ENCODE peak calls at places on chromosomes 4 and X, in nine cellular contexts. One of them, this sample, is unnamed.
A peak's percentile ranks its signal among the peaks of the same experiment; 100 is the strongest.

GRCh38 chr4:25477251-25477650 is 100.2 kb downstream of the ANAPC4 start:
- DNase-seq in sciatic nerve: no peak
- DNase-seq in T follicular helper cell: no peak
- DNase-seq in uterus: no peak
- DNase-seq in GM13977: no peak
- DNase-seq in transverse colon: no peak
- DNase-seq in Calu3: no peak
- DNase-seq in GM03348: no peak
- DNase-seq in H4: no peak
- DNase-seq in this sample: no peak

GRCh38 chrX:39772057-39772832 is 325.5 kb downstream of the BCOR start:
- DNase-seq in sciatic nerve: no peak
- DNase-seq in T follicular helper cell: peak; percentile 33
- DNase-seq in uterus: no peak
- DNase-seq in GM13977: peak; percentile 24
- DNase-seq in transverse colon: no peak
- DNase-seq in Calu3: peak; percentile 47
- DNase-seq in GM03348: no peak
- DNase-seq in H4: no peak
- DNase-seq in this sample: peak; percentile 33

GRCh38 chrX:13983734-13984133 is 46.0 kb downstream of the GEMIN8 start:
- DNase-seq in sciatic nerve: no peak
- DNase-seq in T follicular helper cell: no peak
- DNase-seq in uterus: no peak
- DNase-seq in GM13977: no peak
- DNase-seq in transverse colon: no peak
- DNase-seq in Calu3: no peak
- DNase-seq in GM03348: no peak
- DNase-seq in H4: no peak
- DNase-seq in this sample: no peak

GRCh38 chr4:53196195-53196641 is 169.6 kb downstream of the SCFD2 start:
- DNase-seq in sciatic nerve: no peak
- DNase-seq in T follicular helper cell: no peak
- DNase-seq in uterus: no peak
- DNase-seq in GM13977: no peak
- DNase-seq in transverse colon: no peak
- DNase-seq in Calu3: no peak
- DNase-seq in GM03348: no peak
- DNase-seq in H4: no peak
- DNase-seq in this sample: no peak

GRCh38 chrX:40085714-40086113 is 12.0 kb downstream of the BCOR start:
- DNase-seq in sciatic nerve: no peak
- DNase-seq in T follicular helper cell: no peak
- DNase-seq in uterus: no peak
- DNase-seq in GM13977: no peak
- DNase-seq in transverse colon: no peak
- DNase-seq in Calu3: no peak
- DNase-seq in GM03348: no peak
- DNase-seq in H4: no peak
- DNase-seq in this sample: no peak

GRCh38 chr4:99655315-99656081 is 2.1 kb downstream of the C4orf54 start:
- DNase-seq in sciatic nerve: no peak
- DNase-seq in T follicular helper cell: no peak
- DNase-seq in uterus: no peak
- DNase-seq in GM13977: no peak
- DNase-seq in transverse colon: no peak
- DNase-seq in Calu3: peak; percentile 33
- DNase-seq in GM03348: no peak
- DNase-seq in H4: peak; percentile 74
- DNase-seq in this sample: no peak

GRCh38 chr4:156290811-156291210 is 337.1 kb upstream of the CTSO start:
- DNase-seq in sciatic nerve: no peak
- DNase-seq in T follicular helper cell: no peak
- DNase-seq in uterus: no peak
- DNase-seq in GM13977: no peak
- DNase-seq in transverse colon: no peak
- DNase-seq in Calu3: no peak
- DNase-seq in GM03348: peak; percentile 16
- DNase-seq in H4: no peak
- DNase-seq in this sample: no peak

GRCh38 chr4:71186566-71187398 is 152.0 kb upstream of the SLC4A4 start:
- DNase-seq in sciatic nerve: peak; percentile 64
- DNase-seq in T follicular helper cell: no peak
- DNase-seq in uterus: peak; percentile 26
- DNase-seq in GM13977: peak; percentile 77
- DNase-seq in transverse colon: peak; percentile 74
- DNase-seq in Calu3: peak; percentile 70
- DNase-seq in GM03348: peak; percentile 94
- DNase-seq in H4: peak; percentile 16
- DNase-seq in this sample: peak; percentile 2

GRCh38 chrX:154372612-154373022 is 1.8 kb downstream of the FLNA start:
- DNase-seq in sciatic nerve: no peak
- DNase-seq in T follicular helper cell: no peak
- DNase-seq in uterus: peak; percentile 51
- DNase-seq in GM13977: peak; percentile 58
- DNase-seq in transverse colon: no peak
- DNase-seq in Calu3: peak; percentile 82
- DNase-seq in GM03348: no peak
- DNase-seq in H4: no peak
- DNase-seq in this sample: no peak

GRCh38 chr4:21290562-21290961 is 590.3 kb downstream of the PACRGL start:
- DNase-seq in sciatic nerve: no peak
- DNase-seq in T follicular helper cell: no peak
- DNase-seq in uterus: no peak
- DNase-seq in GM13977: no peak
- DNase-seq in transverse colon: no peak
- DNase-seq in Calu3: no peak
- DNase-seq in GM03348: no peak
- DNase-seq in H4: no peak
- DNase-seq in this sample: no peak

GRCh38 chrX:2628751-2629315 is 62.3 kb upstream of the CD99 start:
- DNase-seq in sciatic nerve: no peak
- DNase-seq in T follicular helper cell: no peak
- DNase-seq in uterus: no peak
- DNase-seq in GM13977: no peak
- DNase-seq in transverse colon: no peak
- DNase-seq in Calu3: no peak
- DNase-seq in GM03348: no peak
- DNase-seq in H4: peak; percentile 35
- DNase-seq in this sample: no peak

GRCh38 chrX:7606253-7606652 is 236.7 kb upstream of the VCX start:
- DNase-seq in sciatic nerve: no peak
- DNase-seq in T follicular helper cell: no peak
- DNase-seq in uterus: no peak
- DNase-seq in GM13977: no peak
- DNase-seq in transverse colon: no peak
- DNase-seq in Calu3: no peak
- DNase-seq in GM03348: no peak
- DNase-seq in H4: no peak
- DNase-seq in this sample: no peak

GRCh38 chrX:71326394-71326793 is 24.8 kb downstream of the ITGB1BP2 start:
- DNase-seq in sciatic nerve: no peak
- DNase-seq in T follicular helper cell: no peak
- DNase-seq in uterus: no peak
- DNase-seq in GM13977: no peak
- DNase-seq in transverse colon: no peak
- DNase-seq in Calu3: no peak
- DNase-seq in GM03348: no peak
- DNase-seq in H4: no peak
- DNase-seq in this sample: no peak

GRCh38 chr4:38939150-38939549 is 71.5 kb downstream of the FAM114A1 start:
- DNase-seq in sciatic nerve: no peak
- DNase-seq in T follicular helper cell: no peak
- DNase-seq in uterus: no peak
- DNase-seq in GM13977: peak; percentile 74
- DNase-seq in transverse colon: no peak
- DNase-seq in Calu3: no peak
- DNase-seq in GM03348: no peak
- DNase-seq in H4: no peak
- DNase-seq in this sample: no peak

GRCh38 chr4:184417802-184418511 is 56.4 kb downstream of the IRF2 start:
- DNase-seq in sciatic nerve: no peak
- DNase-seq in T follicular helper cell: no peak
- DNase-seq in uterus: no peak
- DNase-seq in GM13977: peak; percentile 66
- DNase-seq in transverse colon: no peak
- DNase-seq in Calu3: no peak
- DNase-seq in GM03348: peak; percentile 80
- DNase-seq in H4: peak; percentile 41
- DNase-seq in this sample: peak; percentile 3

GRCh38 chrX:148794350-148794749 is 293.9 kb downstream of the AFF2 start:
- DNase-seq in sciatic nerve: no peak
- DNase-seq in T follicular helper cell: no peak
- DNase-seq in uterus: no peak
- DNase-seq in GM13977: peak; percentile 2
- DNase-seq in transverse colon: no peak
- DNase-seq in Calu3: no peak
- DNase-seq in GM03348: no peak
- DNase-seq in H4: no peak
- DNase-seq in this sample: no peak

GRCh38 chr4:1041147-1041935 is 29.9 kb downstream of the FGFRL1 start:
- DNase-seq in sciatic nerve: no peak
- DNase-seq in T follicular helper cell: no peak
- DNase-seq in uterus: no peak
- DNase-seq in GM13977: no peak
- DNase-seq in transverse colon: no peak
- DNase-seq in Calu3: peak; percentile 37
- DNase-seq in GM03348: peak; percentile 50
- DNase-seq in H4: no peak
- DNase-seq in this sample: no peak

GRCh38 chr4:149751174-149751573 is 64.5 kb downstream of the IQCM start:
- DNase-seq in sciatic nerve: no peak
- DNase-seq in T follicular helper cell: no peak
- DNase-seq in uterus: no peak
- DNase-seq in GM13977: no peak
- DNase-seq in transverse colon: no peak
- DNase-seq in Calu3: no peak
- DNase-seq in GM03348: no peak
- DNase-seq in H4: no peak
- DNase-seq in this sample: no peak

GRCh38 chrX:25561190-25561589 is 545.4 kb upstream of the ARX start:
- DNase-seq in sciatic nerve: no peak
- DNase-seq in T follicular helper cell: no peak
- DNase-seq in uterus: no peak
- DNase-seq in GM13977: no peak
- DNase-seq in transverse colon: no peak
- DNase-seq in Calu3: no peak
- DNase-seq in GM03348: no peak
- DNase-seq in H4: no peak
- DNase-seq in this sample: no peak

GRCh38 chr4:33709247-33709646 is 2535.1 kb downstream of the ARAP2 start:
- DNase-seq in sciatic nerve: no peak
- DNase-seq in T follicular helper cell: no peak
- DNase-seq in uterus: no peak
- DNase-seq in GM13977: no peak
- DNase-seq in transverse colon: no peak
- DNase-seq in Calu3: no peak
- DNase-seq in GM03348: no peak
- DNase-seq in H4: peak; percentile 13
- DNase-seq in this sample: no peak

GRCh38 chrX:15507005-15507404 is 6.4 kb downstream of the BMX start:
- DNase-seq in sciatic nerve: no peak
- DNase-seq in T follicular helper cell: no peak
- DNase-seq in uterus: no peak
- DNase-seq in GM13977: no peak
- DNase-seq in transverse colon: no peak
- DNase-seq in Calu3: no peak
- DNase-seq in GM03348: no peak
- DNase-seq in H4: no peak
- DNase-seq in this sample: no peak

GRCh38 chrX:72641601-72642000 is 69.0 kb upstream of the HDAC8 start:
- DNase-seq in sciatic nerve: no peak
- DNase-seq in T follicular helper cell: no peak
- DNase-seq in uterus: no peak
- DNase-seq in GM13977: no peak
- DNase-seq in transverse colon: no peak
- DNase-seq in Calu3: no peak
- DNase-seq in GM03348: no peak
- DNase-seq in H4: no peak
- DNase-seq in this sample: no peak

GRCh38 chr4:158578476-158578875 is 56.8 kb downstream of the RXFP1 start:
- DNase-seq in sciatic nerve: no peak
- DNase-seq in T follicular helper cell: no peak
- DNase-seq in uterus: no peak
- DNase-seq in GM13977: no peak
- DNase-seq in transverse colon: no peak
- DNase-seq in Calu3: peak; percentile 5
- DNase-seq in GM03348: peak; percentile 28
- DNase-seq in H4: peak; percentile 12
- DNase-seq in this sample: no peak

GRCh38 chrX:146881521-146881920 is 67.0 kb upstream of the CXorf51A start:
- DNase-seq in sciatic nerve: no peak
- DNase-seq in T follicular helper cell: no peak
- DNase-seq in uterus: no peak
- DNase-seq in GM13977: no peak
- DNase-seq in transverse colon: no peak
- DNase-seq in Calu3: no peak
- DNase-seq in GM03348: no peak
- DNase-seq in H4: peak; percentile 75
- DNase-seq in this sample: no peak

GRCh38 chr4:39353478-39354177 is 12.5 kb downstream of the RFC1 start:
- DNase-seq in sciatic nerve: no peak
- DNase-seq in T follicular helper cell: no peak
- DNase-seq in uterus: no peak
- DNase-seq in GM13977: peak; percentile 70
- DNase-seq in transverse colon: no peak
- DNase-seq in Calu3: no peak
- DNase-seq in GM03348: peak; percentile 68
- DNase-seq in H4: peak; percentile 41
- DNase-seq in this sample: no peak

GRCh38 chrX:153392642-153393321 is 8.4 kb downstream of the PNMA6E start:
- DNase-seq in sciatic nerve: no peak
- DNase-seq in T follicular helper cell: no peak
- DNase-seq in uterus: no peak
- DNase-seq in GM13977: no peak
- DNase-seq in transverse colon: no peak
- DNase-seq in Calu3: no peak
- DNase-seq in GM03348: no peak
- DNase-seq in H4: no peak
- DNase-seq in this sample: no peak

GRCh38 chrX:1555370-1555769 is 18.4 kb upstream of the P2RY8 start:
- DNase-seq in sciatic nerve: no peak
- DNase-seq in T follicular helper cell: no peak
- DNase-seq in uterus: no peak
- DNase-seq in GM13977: no peak
- DNase-seq in transverse colon: no peak
- DNase-seq in Calu3: no peak
- DNase-seq in GM03348: no peak
- DNase-seq in H4: no peak
- DNase-seq in this sample: no peak

GRCh38 chrX:110341189-110342035 is 17.2 kb upstream of the RTL9 start:
- DNase-seq in sciatic nerve: no peak
- DNase-seq in T follicular helper cell: no peak
- DNase-seq in uterus: no peak
- DNase-seq in GM13977: no peak
- DNase-seq in transverse colon: no peak
- DNase-seq in Calu3: no peak
- DNase-seq in GM03348: peak; percentile 42
- DNase-seq in H4: peak; percentile 35
- DNase-seq in this sample: no peak

This sample was measured in effector CD4-positive, alpha-beta T cell.